ENCODE peak calls at places on chromosomes 12 and 14, in five cellular contexts. One of them, this sample, is unnamed.
A peak's percentile ranks its signal among the peaks of the same experiment; 100 is the strongest.

GRCh38 chr14:68140111-68140741 is 320.6 kb downstream of the RAD51B start:
- DNase-seq in foreskin keratinocyte: peak; percentile 100
- DNase-seq in AG04450: peak; percentile 96
- DNase-seq in thoracic aorta: no peak
- DNase-seq in cardiac muscle cell: peak; percentile 93
- DNase-seq in this sample: no peak

GRCh38 chr14:26984318-26985177 is 386.7 kb upstream of the NOVA1 start:
- DNase-seq in foreskin keratinocyte: peak; percentile 24
- DNase-seq in AG04450: no peak
- DNase-seq in thoracic aorta: no peak
- DNase-seq in cardiac muscle cell: peak; percentile 83
- DNase-seq in this sample: no peak

GRCh38 chr12:52501490-52501889 is 8.4 kb upstream of the KRT6A start:
- DNase-seq in foreskin keratinocyte: no peak
- DNase-seq in AG04450: no peak
- DNase-seq in thoracic aorta: no peak
- DNase-seq in cardiac muscle cell: no peak
- DNase-seq in this sample: no peak

GRCh38 chr12:19338405-19338804 is 100.9 kb upstream of the AEBP2 start:
- DNase-seq in foreskin keratinocyte: no peak
- DNase-seq in AG04450: no peak
- DNase-seq in thoracic aorta: no peak
- DNase-seq in cardiac muscle cell: peak; percentile 4
- DNase-seq in this sample: no peak

GRCh38 chr12:116087399-116087798 is 190.1 kb downstream of the MED13L start:
- DNase-seq in foreskin keratinocyte: no peak
- DNase-seq in AG04450: no peak
- DNase-seq in thoracic aorta: no peak
- DNase-seq in cardiac muscle cell: no peak
- DNase-seq in this sample: no peak

GRCh38 chr12:64714551-64714968 is 44.6 kb downstream of the GNS start:
- DNase-seq in foreskin keratinocyte: no peak
- DNase-seq in AG04450: no peak
- DNase-seq in thoracic aorta: no peak
- DNase-seq in cardiac muscle cell: no peak
- DNase-seq in this sample: no peak

GRCh38 chr14:65019944-65020566 is 33.4 kb downstream of the FNTB start:
- DNase-seq in foreskin keratinocyte: peak; percentile 46
- DNase-seq in AG04450: peak; percentile 54
- DNase-seq in thoracic aorta: no peak
- DNase-seq in cardiac muscle cell: peak; percentile 89
- DNase-seq in this sample: no peak

GRCh38 chr12:113131556-113131955 is 4.0 kb downstream of the RASAL1 start:
- DNase-seq in foreskin keratinocyte: no peak
- DNase-seq in AG04450: no peak
- DNase-seq in thoracic aorta: no peak
- DNase-seq in cardiac muscle cell: no peak
- DNase-seq in this sample: no peak

GRCh38 chr12:52350021-52350620 is 17.2 kb downstream of the KRT85 start:
- DNase-seq in foreskin keratinocyte: no peak
- DNase-seq in AG04450: no peak
- DNase-seq in thoracic aorta: no peak
- DNase-seq in cardiac muscle cell: no peak
- DNase-seq in this sample: no peak

GRCh38 chr12:49296836-49297694 is 2.1 kb downstream of the PRPH start:
- DNase-seq in foreskin keratinocyte: peak; percentile 14
- DNase-seq in AG04450: no peak
- DNase-seq in thoracic aorta: no peak
- DNase-seq in cardiac muscle cell: no peak
- DNase-seq in this sample: peak; percentile 38

GRCh38 chr14:100586153-100586519 is 1.1 kb downstream of the BEGAIN start:
- DNase-seq in foreskin keratinocyte: no peak
- DNase-seq in AG04450: no peak
- DNase-seq in thoracic aorta: no peak
- DNase-seq in cardiac muscle cell: no peak
- DNase-seq in this sample: no peak

GRCh38 chr14:68084256-68084655 is 264.7 kb downstream of the RAD51B start:
- DNase-seq in foreskin keratinocyte: no peak
- DNase-seq in AG04450: no peak
- DNase-seq in thoracic aorta: no peak
- DNase-seq in cardiac muscle cell: peak; percentile 44
- DNase-seq in this sample: no peak

GRCh38 chr14:33987565-33988080 is 36.7 kb upstream of the EGLN3 start:
- DNase-seq in foreskin keratinocyte: no peak
- DNase-seq in AG04450: no peak
- DNase-seq in thoracic aorta: no peak
- DNase-seq in cardiac muscle cell: no peak
- DNase-seq in this sample: no peak

GRCh38 chr14:52929192-52929807 is 21.6 kb downstream of the FERMT2 start:
- DNase-seq in foreskin keratinocyte: no peak
- DNase-seq in AG04450: no peak
- DNase-seq in thoracic aorta: no peak
- DNase-seq in cardiac muscle cell: no peak
- DNase-seq in this sample: no peak

GRCh38 chr14:74843653-74844052 is 32.3 kb downstream of the PROX2 start:
- DNase-seq in foreskin keratinocyte: no peak
- DNase-seq in AG04450: no peak
- DNase-seq in thoracic aorta: no peak
- DNase-seq in cardiac muscle cell: peak; percentile 69
- DNase-seq in this sample: no peak

GRCh38 chr12:95956557-95957145 is 13.5 kb downstream of the AMDHD1 start:
- DNase-seq in foreskin keratinocyte: no peak
- DNase-seq in AG04450: no peak
- DNase-seq in thoracic aorta: no peak
- DNase-seq in cardiac muscle cell: no peak
- DNase-seq in this sample: no peak

GRCh38 chr14:68139466-68140110 is 320.0 kb downstream of the RAD51B start:
- DNase-seq in foreskin keratinocyte: peak; percentile 32
- DNase-seq in AG04450: no peak
- DNase-seq in thoracic aorta: no peak
- DNase-seq in cardiac muscle cell: no peak
- DNase-seq in this sample: no peak

GRCh38 chr14:52446355-52446754 is 106.0 kb downstream of the TXNDC16 start:
- DNase-seq in foreskin keratinocyte: no peak
- DNase-seq in AG04450: no peak
- DNase-seq in thoracic aorta: no peak
- DNase-seq in cardiac muscle cell: no peak
- DNase-seq in this sample: no peak

GRCh38 chr12:65432606-65433005 is 154.1 kb downstream of the MSRB3 start:
- DNase-seq in foreskin keratinocyte: no peak
- DNase-seq in AG04450: no peak
- DNase-seq in thoracic aorta: no peak
- DNase-seq in cardiac muscle cell: no peak
- DNase-seq in this sample: no peak

GRCh38 chr14:61710853-61711817 is 15.8 kb downstream of the HIF1A start:
- DNase-seq in foreskin keratinocyte: no peak
- DNase-seq in AG04450: no peak
- DNase-seq in thoracic aorta: no peak
- DNase-seq in cardiac muscle cell: peak; percentile 54
- DNase-seq in this sample: no peak

GRCh38 chr12:76083761-76084276 is 666 bp downstream of the NAP1L1 start:
- DNase-seq in foreskin keratinocyte: peak; percentile 55
- DNase-seq in AG04450: peak; percentile 20
- DNase-seq in thoracic aorta: peak; percentile 17
- DNase-seq in cardiac muscle cell: peak; percentile 78
- DNase-seq in this sample: peak; percentile 73

GRCh38 chr14:103141117-103141796 is 18.0 kb downstream of the TNFAIP2 start:
- DNase-seq in foreskin keratinocyte: no peak
- DNase-seq in AG04450: no peak
- DNase-seq in thoracic aorta: no peak
- DNase-seq in cardiac muscle cell: peak; percentile 63
- DNase-seq in this sample: no peak

GRCh38 chr14:103731916-103732867 is 16.6 kb downstream of the ZFYVE21 start:
- DNase-seq in foreskin keratinocyte: no peak
- DNase-seq in AG04450: no peak
- DNase-seq in thoracic aorta: no peak
- DNase-seq in cardiac muscle cell: no peak
- DNase-seq in this sample: no peak

GRCh38 chr14:61111145-61112130 is 130.4 kb downstream of the SLC38A6 start:
- DNase-seq in foreskin keratinocyte: no peak
- DNase-seq in AG04450: no peak
- DNase-seq in thoracic aorta: no peak
- DNase-seq in cardiac muscle cell: peak; percentile 48
- DNase-seq in this sample: no peak

GRCh38 chr12:100473716-100474150 is at the start of gene NR1H4:
- DNase-seq in foreskin keratinocyte: no peak
- DNase-seq in AG04450: peak; percentile 16
- DNase-seq in thoracic aorta: no peak
- DNase-seq in cardiac muscle cell: peak; percentile 89
- DNase-seq in this sample: no peak

GRCh38 chr14:54301349-54301748 is 95.5 kb upstream of the CDKN3 start:
- DNase-seq in foreskin keratinocyte: no peak
- DNase-seq in AG04450: no peak
- DNase-seq in thoracic aorta: no peak
- DNase-seq in cardiac muscle cell: no peak
- DNase-seq in this sample: no peak

GRCh38 chr12:100403446-100403845 is 46.6 kb downstream of the SLC17A8 start:
- DNase-seq in foreskin keratinocyte: peak; percentile 62
- DNase-seq in AG04450: no peak
- DNase-seq in thoracic aorta: no peak
- DNase-seq in cardiac muscle cell: peak; percentile 59
- DNase-seq in this sample: no peak

GRCh38 chr12:26406391-26406790 is 211.0 kb downstream of the SSPN start:
- DNase-seq in foreskin keratinocyte: no peak
- DNase-seq in AG04450: no peak
- DNase-seq in thoracic aorta: no peak
- DNase-seq in cardiac muscle cell: no peak
- DNase-seq in this sample: no peak

GRCh38 chr12:98475565-98475908 is 39.9 kb upstream of the TMPO start:
- DNase-seq in foreskin keratinocyte: no peak
- DNase-seq in AG04450: no peak
- DNase-seq in thoracic aorta: no peak
- DNase-seq in cardiac muscle cell: no peak
- DNase-seq in this sample: no peak

GRCh38 chr12:64611430-64612286 is 1.4 kb downstream of the RASSF3 start:
- DNase-seq in foreskin keratinocyte: no peak
- DNase-seq in AG04450: no peak
- DNase-seq in thoracic aorta: no peak
- DNase-seq in cardiac muscle cell: peak; percentile 33
- DNase-seq in this sample: peak; percentile 34

GRCh38 chr12:66399626-66399931 is 97.3 kb downstream of the HELB start:
- DNase-seq in foreskin keratinocyte: no peak
- DNase-seq in AG04450: no peak
- DNase-seq in thoracic aorta: no peak
- DNase-seq in cardiac muscle cell: peak; percentile 27
- DNase-seq in this sample: no peak

GRCh38 chr12:32907898-32908476 is 11.4 kb upstream of the PKP2 start:
- DNase-seq in foreskin keratinocyte: no peak
- DNase-seq in AG04450: no peak
- DNase-seq in thoracic aorta: no peak
- DNase-seq in cardiac muscle cell: no peak
- DNase-seq in this sample: no peak

GRCh38 chr12:76124456-76124855 is 40.0 kb upstream of the NAP1L1 start:
- DNase-seq in foreskin keratinocyte: no peak
- DNase-seq in AG04450: no peak
- DNase-seq in thoracic aorta: no peak
- DNase-seq in cardiac muscle cell: no peak
- DNase-seq in this sample: no peak

GRCh38 chr14:67541448-67542387 is 8.6 kb downstream of the PLEKHH1 start:
- DNase-seq in foreskin keratinocyte: no peak
- DNase-seq in AG04450: no peak
- DNase-seq in thoracic aorta: no peak
- DNase-seq in cardiac muscle cell: no peak
- DNase-seq in this sample: no peak

GRCh38 chr14:69712217-69712565 is 54.8 kb upstream of the SRSF5 start:
- DNase-seq in foreskin keratinocyte: no peak
- DNase-seq in AG04450: no peak
- DNase-seq in thoracic aorta: no peak
- DNase-seq in cardiac muscle cell: no peak
- DNase-seq in this sample: no peak

GRCh38 chr14:69712637-69713088 is 54.3 kb upstream of the SRSF5 start:
- DNase-seq in foreskin keratinocyte: peak; percentile 61
- DNase-seq in AG04450: no peak
- DNase-seq in thoracic aorta: no peak
- DNase-seq in cardiac muscle cell: no peak
- DNase-seq in this sample: no peak

GRCh38 chr14:69713976-69714716 is 52.8 kb upstream of the SRSF5 start:
- DNase-seq in foreskin keratinocyte: no peak
- DNase-seq in AG04450: no peak
- DNase-seq in thoracic aorta: no peak
- DNase-seq in cardiac muscle cell: no peak
- DNase-seq in this sample: no peak

GRCh38 chr14:69711471-69712216 is 55.3 kb upstream of the SRSF5 start:
- DNase-seq in foreskin keratinocyte: no peak
- DNase-seq in AG04450: no peak
- DNase-seq in thoracic aorta: no peak
- DNase-seq in cardiac muscle cell: no peak
- DNase-seq in this sample: no peak

GRCh38 chr14:69713127-69713800 is 53.7 kb upstream of the SRSF5 start:
- DNase-seq in foreskin keratinocyte: peak; percentile 81
- DNase-seq in AG04450: no peak
- DNase-seq in thoracic aorta: no peak
- DNase-seq in cardiac muscle cell: no peak
- DNase-seq in this sample: no peak
- TF ChIP-seq CTCF in foreskin keratinocyte: peak; percentile 11
- TF ChIP-seq CTCF in AG04450: no peak
- TF ChIP-seq CTCF in thoracic aorta: no peak
- TF ChIP-seq CTCF in cardiac muscle cell: no peak
- TF ChIP-seq CTCF in this sample: no peak

GRCh38 chr12:119020377-119021360 is 39.3 kb downstream of the SRRM4 start:
- DNase-seq in foreskin keratinocyte: no peak
- DNase-seq in AG04450: no peak
- DNase-seq in thoracic aorta: no peak
- DNase-seq in cardiac muscle cell: peak; percentile 0
- DNase-seq in this sample: no peak
- TF ChIP-seq CTCF in foreskin keratinocyte: peak; percentile 30
- TF ChIP-seq CTCF in AG04450: no peak
- TF ChIP-seq CTCF in thoracic aorta: no peak
- TF ChIP-seq CTCF in cardiac muscle cell: no peak
- TF ChIP-seq CTCF in this sample: no peak

GRCh38 chr14:91911474-91912032 is 35.9 kb downstream of the FBLN5 start:
- DNase-seq in foreskin keratinocyte: peak; percentile 49
- DNase-seq in AG04450: no peak
- DNase-seq in thoracic aorta: no peak
- DNase-seq in cardiac muscle cell: peak; percentile 75
- DNase-seq in this sample: peak; percentile 19
- TF ChIP-seq CTCF in foreskin keratinocyte: peak; percentile 71
- TF ChIP-seq CTCF in AG04450: peak; percentile 60
- TF ChIP-seq CTCF in thoracic aorta: no peak
- TF ChIP-seq CTCF in cardiac muscle cell: peak; percentile 75
- TF ChIP-seq CTCF in this sample: no peak

DNA sequence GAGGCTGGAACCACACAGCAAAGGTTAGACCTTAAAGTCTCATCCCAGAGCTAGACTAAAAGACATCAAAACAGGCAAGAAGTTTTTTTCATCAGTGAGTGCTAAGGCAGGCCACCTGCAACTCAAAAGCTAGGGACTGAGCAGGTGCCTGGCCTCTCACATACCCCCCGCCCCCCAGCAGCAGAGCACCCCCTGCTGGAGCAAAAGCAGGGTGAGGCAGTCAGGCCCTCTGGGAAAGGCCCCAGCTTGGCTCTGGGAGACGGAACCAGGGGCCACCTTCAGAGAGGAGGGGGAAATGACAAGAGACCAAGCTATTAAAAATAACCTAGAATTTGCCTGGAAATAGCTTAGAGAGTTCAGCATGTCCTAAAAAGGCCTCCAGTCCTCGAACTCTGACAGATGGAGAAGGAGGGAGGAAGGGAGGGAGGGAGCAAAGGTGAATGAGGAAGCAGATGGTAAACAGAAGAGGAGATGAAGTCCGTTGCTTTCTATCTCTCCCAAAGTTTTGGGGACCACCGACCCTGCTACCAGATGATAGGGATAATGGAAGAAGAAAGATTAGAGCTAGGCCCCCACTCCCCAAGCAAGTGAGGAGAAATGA is 1.8 kb downstream of the ITGA7 start:
- DNase-seq in foreskin keratinocyte: no peak
- DNase-seq in AG04450: no peak
- DNase-seq in thoracic aorta: no peak
- DNase-seq in cardiac muscle cell: no peak
- DNase-seq in this sample: no peak
- TF ChIP-seq CTCF in foreskin keratinocyte: peak; percentile 43
- TF ChIP-seq CTCF in AG04450: peak; percentile 41
- TF ChIP-seq CTCF in thoracic aorta: peak; percentile 55
- TF ChIP-seq CTCF in cardiac muscle cell: peak; percentile 33
- TF ChIP-seq CTCF in this sample: no peak

This sample was measured in activated B cell treated with CpG ODN at 0.5 μM for 24 hours.